ENCODE peak calls at places on chromosome 1, in seven cellular contexts. I, B, C, P, H, W and T are unnamed samples.

GRCh38 chr1:219757890-219758289 is 145.0 kb upstream of the ZC3H11B start:
- DNase-seq in I (no peak), B (no peak), C (no peak), P (peak), H (no peak), W (no peak), T (no peak)

GRCh38 chr1:193060938-193061337 is 1.5 kb downstream of the RO60 start:
- DNase-seq in I (no peak), B (no peak), C (no peak), P (no peak), H (no peak), W (no peak), T (peak)

GRCh38 chr1:42385283-42385682 is 4.7 kb downstream of the RIMKLA start:
- DNase-seq in I (no peak), B (no peak), C (no peak), P (no peak), H (no peak), W (no peak), T (no peak)

GRCh38 chr1:223230161-223230881 is 87.3 kb upstream of the TLR5 start:
- DNase-seq in I (peak), B (no peak), C (no peak), P (no peak), H (no peak), W (peak), T (no peak)

GRCh38 chr1:114113801-114114750 is 39.6 kb downstream of the SYT6 start:
- DNase-seq in I (peak), B (no peak), C (no peak), P (no peak), H (no peak), W (no peak), T (peak)

GRCh38 chr1:30419246-30419720 is 304.1 kb downstream of the MATN1 start:
- DNase-seq in I (no peak), B (no peak), C (no peak), P (no peak), H (peak), W (no peak), T (no peak)

GRCh38 chr1:14485285-14485684 is 113.2 kb upstream of the KAZN start:
- DNase-seq in I (no peak), B (no peak), C (no peak), P (no peak), H (no peak), W (no peak), T (no peak)

GRCh38 chr1:43947890-43948437 is 1.2 kb downstream of the IPO13 start:
- DNase-seq in I (no peak), B (no peak), C (no peak), P (no peak), H (no peak), W (no peak), T (peak)

GRCh38 chr1:219505886-219506285 is 107.0 kb downstream of the ZC3H11B start:
- DNase-seq in I (no peak), B (no peak), C (no peak), P (no peak), H (no peak), W (no peak), T (no peak)

GRCh38 chr1:198530964-198531363 is 9.5 kb downstream of the ATP6V1G3 start:
- DNase-seq in I (no peak), B (no peak), C (no peak), P (no peak), H (no peak), W (no peak), T (no peak)

GRCh38 chr1:90396917-90397316 is 320.2 kb downstream of the BARHL2 start:
- DNase-seq in I (no peak), B (no peak), C (no peak), P (no peak), H (no peak), W (no peak), T (no peak)

GRCh38 chr1:201176931-201177330 is 13.7 kb upstream of the IGFN1 start:
- DNase-seq in I (no peak), B (no peak), C (no peak), P (no peak), H (no peak), W (peak), T (no peak)

GRCh38 chr1:81754424-81754823 is 46.3 kb upstream of the ADGRL2 start:
- DNase-seq in I (no peak), B (no peak), C (no peak), P (no peak), H (no peak), W (no peak), T (no peak)

GRCh38 chr1:36306902-36307456 is 811 bp downstream of the SH3D21 start:
- DNase-seq in I (peak), B (peak), C (peak), P (peak), H (peak), W (peak), T (peak)

GRCh38 chr1:192186197-192186596 is 27.9 kb downstream of the RGS18 start:
- DNase-seq in I (no peak), B (no peak), C (no peak), P (no peak), H (no peak), W (no peak), T (no peak)

GRCh38 chr1:243944429-243945160 is 94.6 kb upstream of the AKT3 start:
- DNase-seq in I (no peak), B (no peak), C (no peak), P (no peak), H (no peak), W (peak), T (no peak)

GRCh38 chr1:231241751-231242150 is 739 bp downstream of the GNPAT start:
- DNase-seq in I (no peak), B (no peak), C (no peak), P (no peak), H (no peak), W (no peak), T (no peak)

GRCh38 chr1:220274122-220274855 is 2.0 kb upstream of the RAB3GAP2 start:
- DNase-seq in I (no peak), B (no peak), C (no peak), P (no peak), H (peak), W (no peak), T (no peak)

GRCh38 chr1:180580237-180580636 is 21.5 kb downstream of the OVAAL start:
- DNase-seq in I (no peak), B (no peak), C (no peak), P (no peak), H (peak), W (peak), T (peak)

GRCh38 chr1:22712502-22713271 is 2.0 kb downstream of the EPHB2 start:
- DNase-seq in I (no peak), B (no peak), C (no peak), P (no peak), H (no peak), W (no peak), T (no peak)

GRCh38 chr1:37128091-37128490 is 93.8 kb upstream of the GRIK3 start:
- DNase-seq in I (no peak), B (no peak), C (no peak), P (no peak), H (no peak), W (no peak), T (no peak)

GRCh38 chr1:156749429-156750118 is 1.9 kb downstream of the HDGF start:
- DNase-seq in I (no peak), B (no peak), C (no peak), P (no peak), H (no peak), W (no peak), T (no peak)

GRCh38 chr1:51863384-51863783 is 15.1 kb downstream of the NRDC start:
- DNase-seq in I (no peak), B (no peak), C (no peak), P (no peak), H (no peak), W (no peak), T (no peak)

GRCh38 chr1:27787895-27788294 is 14.9 kb downstream of the STX12 start:
- DNase-seq in I (no peak), B (no peak), C (no peak), P (no peak), H (no peak), W (peak), T (no peak)

GRCh38 chr1:173392895-173393654 is 84.1 kb upstream of the PRDX6 start:
- DNase-seq in I (peak), B (peak), C (no peak), P (no peak), H (no peak), W (peak), T (no peak)

GRCh38 chr1:200029624-200030074 is 2.1 kb downstream of the NR5A2 start:
- DNase-seq in I (no peak), B (no peak), C (no peak), P (no peak), H (no peak), W (no peak), T (no peak)

GRCh38 chr1:150887018-150887417 is at the start of gene CTXND2:
- DNase-seq in I (no peak), B (no peak), C (no peak), P (no peak), H (no peak), W (no peak), T (no peak)

GRCh38 chr1:197392541-197392940 is 124.5 kb downstream of the CRB1 start:
- DNase-seq in I (no peak), B (no peak), C (no peak), P (no peak), H (no peak), W (no peak), T (no peak)

GRCh38 chr1:67863637-67864036 is 30.4 kb upstream of the GNG12 start:
- DNase-seq in I (no peak), B (no peak), C (no peak), P (no peak), H (no peak), W (no peak), T (no peak)

GRCh38 chr1:76657618-76658017 is 209.7 kb upstream of the ST6GALNAC5 start:
- DNase-seq in I (no peak), B (no peak), C (no peak), P (no peak), H (no peak), W (no peak), T (no peak)

GRCh38 chr1:114008352-114009041 is 29.2 kb downstream of the OLFML3 start:
- DNase-seq in I (no peak), B (no peak), C (no peak), P (no peak), H (no peak), W (no peak), T (no peak)

GRCh38 chr1:160158031-160158430 is 6.6 kb downstream of the ATP1A4 start:
- DNase-seq in I (no peak), B (no peak), C (no peak), P (no peak), H (no peak), W (no peak), T (no peak)

GRCh38 chr1:153346067-153346723 is 2.4 kb downstream of the PGLYRP4 start:
- DNase-seq in I (no peak), B (no peak), C (no peak), P (no peak), H (no peak), W (no peak), T (no peak)

GRCh38 chr1:112793631-112794565 is 78.8 kb upstream of the PPM1J start:
- DNase-seq in I (no peak), B (no peak), C (no peak), P (no peak), H (no peak), W (no peak), T (no peak)

GRCh38 chr1:93988634-93989350 is 79.6 kb upstream of the GCLM start:
- DNase-seq in I (no peak), B (no peak), C (no peak), P (no peak), H (peak), W (peak), T (no peak)

GRCh38 chr1:45522324-45523104 is 830 bp upstream of the PRDX1 start:
- DNase-seq in I (peak), B (no peak), C (no peak), P (no peak), H (no peak), W (no peak), T (no peak)

GRCh38 chr1:39107891-39108290 is 81.7 kb downstream of the NDUFS5 start:
- DNase-seq in I (no peak), B (no peak), C (no peak), P (no peak), H (no peak), W (no peak), T (no peak)

GRCh38 chr1:85952460-85952859 is 204.1 kb downstream of the COL24A1 start:
- DNase-seq in I (no peak), B (no peak), C (no peak), P (no peak), H (no peak), W (no peak), T (no peak)

DNA sequence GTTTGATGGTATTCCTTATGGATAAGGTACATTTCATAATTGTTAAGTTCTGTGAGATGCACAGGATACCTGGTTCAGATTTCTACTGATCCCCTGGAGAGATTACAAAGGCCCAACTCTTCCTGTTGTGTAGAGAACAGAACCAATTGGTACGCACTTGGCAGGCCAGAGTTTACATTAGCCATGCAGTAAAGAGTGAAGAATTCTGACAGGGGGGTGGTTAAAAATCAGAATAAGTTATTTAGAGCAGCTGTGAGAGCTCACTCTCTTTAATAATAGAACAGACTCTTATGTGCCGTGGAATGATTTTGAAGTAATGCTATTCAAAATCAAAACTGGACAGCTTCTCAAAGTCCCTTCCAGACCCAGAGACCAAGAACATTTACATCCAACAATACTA is 4.2 kb downstream of the USP24 start:
- DNase-seq in I (no peak), B (no peak), C (no peak), P (no peak), H (no peak), W (no peak), T (no peak)
- H3K27ac ChIP-seq in I (no peak), B (peak), C (peak), P (peak), H (peak), W (no peak), T (no peak)

DNA sequence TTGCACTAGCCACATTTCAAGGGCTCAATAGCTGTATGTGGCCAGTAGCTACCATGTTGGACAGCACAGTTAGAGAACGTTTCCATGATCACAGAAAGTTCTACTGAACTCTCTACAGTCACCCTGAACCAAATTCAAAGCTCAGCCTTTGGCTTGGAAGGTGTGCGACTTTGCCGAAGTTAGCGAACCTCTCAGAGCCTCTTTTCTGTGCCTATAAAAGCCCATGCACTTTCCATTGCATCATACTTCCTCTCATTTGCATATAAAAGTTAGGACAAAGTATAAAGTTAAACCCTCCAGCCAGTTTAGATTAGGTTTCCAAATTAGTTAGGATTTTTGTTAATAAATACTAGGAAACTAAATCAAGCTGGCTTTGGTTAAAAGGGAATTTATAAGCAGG is 4.7 kb upstream of the SLC1A7 start:
- DNase-seq in I (no peak), B (no peak), C (no peak), P (no peak), H (no peak), W (no peak), T (no peak)
- H3K27ac ChIP-seq in I (no peak), B (no peak), C (no peak), P (no peak), H (no peak), W (no peak), T (no peak)

GRCh38 chr1:63698001-63698838 is 75.6 kb upstream of the ROR1 start:
- DNase-seq in I (no peak), B (no peak), C (no peak), P (peak), H (no peak), W (no peak), T (no peak)
- H3K27ac ChIP-seq in I (no peak), B (peak), C (peak), P (peak), H (peak), W (no peak), T (peak)

DNA sequence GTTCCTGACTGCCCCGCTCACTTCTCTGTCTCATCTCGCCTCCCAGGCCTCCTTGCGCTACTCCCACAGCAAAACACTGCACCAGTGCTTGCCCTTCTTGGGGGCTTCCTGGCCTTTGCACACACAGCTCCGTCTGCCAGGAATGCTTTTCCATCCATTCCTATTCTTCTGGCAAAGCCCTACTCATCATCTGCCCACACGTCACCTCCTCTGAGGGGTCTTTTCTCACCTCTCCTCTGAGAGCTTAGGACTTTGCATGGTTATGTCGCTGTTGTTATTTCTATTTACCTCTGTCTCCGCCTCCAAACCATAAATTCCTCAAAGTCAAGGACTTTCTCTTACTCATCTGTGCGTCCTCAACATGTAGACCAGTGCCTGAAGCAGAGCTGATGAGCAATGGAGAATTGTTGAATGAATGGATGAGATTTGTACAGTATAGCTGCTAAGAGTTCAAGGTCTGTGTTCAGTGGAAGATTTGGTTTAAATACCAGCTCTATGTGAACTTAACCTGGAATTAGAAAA is 26.4 kb upstream of the BTG2 start:
- DNase-seq in I (no peak), B (no peak), C (no peak), P (no peak), H (no peak), W (no peak), T (no peak)
- H3K27ac ChIP-seq in I (no peak), B (no peak), C (peak), P (peak), H (peak), W (peak), T (peak)

GRCh38 chr1:246117066-246117791 is 389.9 kb downstream of the SMYD3 start:
- DNase-seq in I (no peak), B (no peak), C (no peak), P (no peak), H (no peak), W (no peak), T (no peak)

GRCh38 chr1:246113555-246114095 is 393.5 kb downstream of the SMYD3 start:
- DNase-seq in I (no peak), B (no peak), C (no peak), P (no peak), H (no peak), W (no peak), T (no peak)

GRCh38 chr1:246110343-246111219 is 396.5 kb downstream of the SMYD3 start:
- DNase-seq in I (no peak), B (no peak), C (no peak), P (no peak), H (no peak), W (no peak), T (no peak)

GRCh38 chr1:246111570-246111969 is 395.5 kb downstream of the SMYD3 start:
- DNase-seq in I (no peak), B (no peak), C (no peak), P (no peak), H (no peak), W (no peak), T (no peak)

DNA sequence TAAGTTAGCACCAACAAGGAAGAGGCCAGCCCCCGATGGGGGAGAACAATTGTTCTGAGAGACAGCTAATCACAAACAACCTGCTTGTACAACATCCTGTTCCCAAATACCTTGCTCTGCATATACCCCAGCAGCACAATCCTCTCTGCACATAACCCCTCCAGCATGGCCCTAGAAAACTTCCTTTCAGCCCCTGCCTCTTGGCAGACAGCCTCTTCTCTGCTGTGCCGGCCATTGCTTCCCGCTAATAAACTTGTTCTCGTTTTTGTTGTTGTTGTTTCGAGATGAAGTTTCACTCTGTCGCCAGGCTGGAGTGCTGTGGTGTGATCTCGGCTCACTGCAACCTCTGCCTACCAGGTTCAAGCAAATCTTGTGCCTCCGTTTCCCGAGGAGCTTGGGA is 392.7 kb downstream of the SMYD3 start:
- DNase-seq in I (no peak), B (no peak), C (no peak), P (no peak), H (no peak), W (no peak), T (no peak)
- H3K27ac ChIP-seq in I (no peak), B (no peak), C (no peak), P (no peak), H (no peak), W (no peak), T (no peak)

DNA sequence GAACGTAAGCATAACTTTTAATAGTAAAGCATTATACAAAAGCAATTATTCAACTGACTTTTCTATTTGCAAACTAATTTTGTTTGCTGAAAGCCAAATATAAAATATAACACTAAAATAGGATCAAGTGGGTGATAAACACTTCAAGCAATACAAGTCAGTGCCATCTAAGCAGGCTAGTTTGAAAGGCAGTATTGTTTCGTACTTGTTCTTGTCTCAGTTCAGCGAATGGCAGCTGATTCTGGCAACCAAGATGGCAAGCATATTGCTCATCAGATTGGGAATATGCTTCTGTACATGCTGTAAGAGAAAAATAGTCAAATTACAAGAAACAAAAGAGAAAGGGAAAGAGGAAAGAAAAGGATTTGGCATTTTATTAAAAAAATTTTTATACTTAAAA is 7.5 kb downstream of the TMEM59 start:
- DNase-seq in I (no peak), B (no peak), C (no peak), P (no peak), H (no peak), W (no peak), T (no peak)
- H3K27ac ChIP-seq in I (no peak), B (no peak), C (no peak), P (no peak), H (no peak), W (no peak), T (peak)

GRCh38 chr1:235106457-235106856 is 22.2 kb downstream of the TOMM20 start:
- DNase-seq in I (no peak), B (no peak), C (no peak), P (no peak), H (no peak), W (no peak), T (no peak)

GRCh38 chr1:235102993-235103411 is 25.6 kb downstream of the TOMM20 start:
- DNase-seq in I (no peak), B (no peak), C (no peak), P (no peak), H (no peak), W (no peak), T (no peak)

GRCh38 chr1:235107368-235108184 is 21.1 kb downstream of the TOMM20 start:
- DNase-seq in I (no peak), B (no peak), C (no peak), P (no peak), H (no peak), W (no peak), T (no peak)

GRCh38 chr1:235108185-235108593 is 20.4 kb downstream of the TOMM20 start:
- DNase-seq in I (no peak), B (no peak), C (no peak), P (no peak), H (no peak), W (no peak), T (no peak)

GRCh38 chr1:235105051-235106043 is 23.3 kb downstream of the TOMM20 start:
- DNase-seq in I (no peak), B (no peak), C (no peak), P (no peak), H (no peak), W (no peak), T (no peak)
- H3K27ac ChIP-seq in I (no peak), B (peak), C (peak), P (no peak), H (no peak), W (peak), T (no peak)